ENCODE peak calls at places on chromosomes 6 and 20, in six cellular contexts. One of them, this sample, is unnamed.

GRCh38 chr6:33344771-33345697 is 27.5 kb upstream of the ZBTB22 start:
- DNase-seq in GM12878: peak
- DNase-seq in H1: peak
- DNase-seq in K562: peak
- DNase-seq in NT2/D1: no peak
- DNase-seq in HepG2: peak
- DNase-seq in this sample: peak

GRCh38 chr20:48722002-48722731 is 105.6 kb downstream of the PREX1 start:
- DNase-seq in GM12878: no peak
- DNase-seq in H1: no peak
- DNase-seq in K562: no peak
- DNase-seq in NT2/D1: no peak
- DNase-seq in HepG2: no peak
- DNase-seq in this sample: no peak

GRCh38 chr6:87702589-87702945 is 534 bp upstream of the AKIRIN2 start:
- DNase-seq in GM12878: no peak
- DNase-seq in H1: no peak
- DNase-seq in K562: no peak
- DNase-seq in NT2/D1: no peak
- DNase-seq in HepG2: peak
- DNase-seq in this sample: peak

GRCh38 chr6:122068291-122068769 is 331.1 kb upstream of the HSF2 start:
- DNase-seq in GM12878: no peak
- DNase-seq in H1: no peak
- DNase-seq in K562: no peak
- DNase-seq in NT2/D1: no peak
- DNase-seq in HepG2: no peak
- DNase-seq in this sample: no peak

GRCh38 chr6:75344455-75344854 is 59.9 kb upstream of the TMEM30A start:
- DNase-seq in GM12878: no peak
- DNase-seq in H1: no peak
- DNase-seq in K562: no peak
- DNase-seq in NT2/D1: no peak
- DNase-seq in HepG2: no peak
- DNase-seq in this sample: no peak

GRCh38 chr20:53660078-53660909 is 66.7 kb upstream of the ZNF217 start:
- DNase-seq in GM12878: no peak
- DNase-seq in H1: peak
- DNase-seq in K562: no peak
- DNase-seq in NT2/D1: no peak
- DNase-seq in HepG2: no peak
- DNase-seq in this sample: no peak

GRCh38 chr6:23174781-23175361 is 605.5 kb downstream of the HDGFL1 start:
- DNase-seq in GM12878: no peak
- DNase-seq in H1: no peak
- DNase-seq in K562: no peak
- DNase-seq in NT2/D1: no peak
- DNase-seq in HepG2: no peak
- DNase-seq in this sample: peak

GRCh38 chr6:132648356-132648755 is 10.6 kb downstream of the TAAR1 start:
- DNase-seq in GM12878: no peak
- DNase-seq in H1: no peak
- DNase-seq in K562: no peak
- DNase-seq in NT2/D1: no peak
- DNase-seq in HepG2: no peak
- DNase-seq in this sample: no peak

GRCh38 chr6:128807577-128807976 is 75.4 kb upstream of the LAMA2 start:
- DNase-seq in GM12878: no peak
- DNase-seq in H1: no peak
- DNase-seq in K562: no peak
- DNase-seq in NT2/D1: no peak
- DNase-seq in HepG2: peak
- DNase-seq in this sample: peak

GRCh38 chr6:157966990-157967389 is 14.7 kb upstream of the SYNJ2 start:
- DNase-seq in GM12878: no peak
- DNase-seq in H1: no peak
- DNase-seq in K562: no peak
- DNase-seq in NT2/D1: no peak
- DNase-seq in HepG2: peak
- DNase-seq in this sample: no peak

GRCh38 chr6:55954436-55954835 is 79.0 kb upstream of the BMP5 start:
- DNase-seq in GM12878: no peak
- DNase-seq in H1: no peak
- DNase-seq in K562: no peak
- DNase-seq in NT2/D1: no peak
- DNase-seq in HepG2: no peak
- DNase-seq in this sample: no peak

GRCh38 chr6:43143235-43144124 is 27.6 kb upstream of the SRF start:
- DNase-seq in GM12878: no peak
- DNase-seq in H1: peak
- DNase-seq in K562: peak
- DNase-seq in NT2/D1: peak
- DNase-seq in HepG2: peak
- DNase-seq in this sample: peak

GRCh38 chr20:5971203-5971602 is 20.8 kb downstream of the MCM8 start:
- DNase-seq in GM12878: no peak
- DNase-seq in H1: no peak
- DNase-seq in K562: no peak
- DNase-seq in NT2/D1: no peak
- DNase-seq in HepG2: no peak
- DNase-seq in this sample: no peak

GRCh38 chr20:3199976-3200755 is 4.3 kb downstream of the DDRGK1 start:
- DNase-seq in GM12878: no peak
- DNase-seq in H1: no peak
- DNase-seq in K562: no peak
- DNase-seq in NT2/D1: no peak
- DNase-seq in HepG2: no peak
- DNase-seq in this sample: no peak

GRCh38 chr6:10463040-10463439 is 48.2 kb upstream of the TFAP2A start:
- DNase-seq in GM12878: no peak
- DNase-seq in H1: no peak
- DNase-seq in K562: no peak
- DNase-seq in NT2/D1: no peak
- DNase-seq in HepG2: no peak
- DNase-seq in this sample: no peak

GRCh38 chr6:147909645-147910044 is 401.2 kb downstream of the SAMD5 start:
- DNase-seq in GM12878: no peak
- DNase-seq in H1: no peak
- DNase-seq in K562: no peak
- DNase-seq in NT2/D1: no peak
- DNase-seq in HepG2: no peak
- DNase-seq in this sample: no peak

GRCh38 chr6:107314644-107315043 is 144.7 kb downstream of the PDSS2 start:
- DNase-seq in GM12878: no peak
- DNase-seq in H1: no peak
- DNase-seq in K562: no peak
- DNase-seq in NT2/D1: no peak
- DNase-seq in HepG2: peak
- DNase-seq in this sample: no peak

GRCh38 chr6:110018486-110018885 is 40.4 kb downstream of the GPR6 start:
- DNase-seq in GM12878: no peak
- DNase-seq in H1: no peak
- DNase-seq in K562: no peak
- DNase-seq in NT2/D1: no peak
- DNase-seq in HepG2: no peak
- DNase-seq in this sample: no peak

GRCh38 chr6:119077643-119078448 is 618 bp downstream of the FAM184A start:
- DNase-seq in GM12878: no peak
- DNase-seq in H1: peak
- DNase-seq in K562: peak
- DNase-seq in NT2/D1: no peak
- DNase-seq in HepG2: peak
- DNase-seq in this sample: no peak

GRCh38 chr6:107408714-107409113 is 50.6 kb downstream of the PDSS2 start:
- DNase-seq in GM12878: no peak
- DNase-seq in H1: no peak
- DNase-seq in K562: no peak
- DNase-seq in NT2/D1: no peak
- DNase-seq in HepG2: no peak
- DNase-seq in this sample: no peak

GRCh38 chr6:64062960-64063683 is 427.5 kb downstream of the PHF3 start:
- DNase-seq in GM12878: no peak
- DNase-seq in H1: no peak
- DNase-seq in K562: no peak
- DNase-seq in NT2/D1: no peak
- DNase-seq in HepG2: no peak
- DNase-seq in this sample: no peak
- TF ChIP-seq ZNF274 in GM12878: no peak
- TF ChIP-seq ZNF274 in H1: no peak
- TF ChIP-seq ZNF274 in K562: no peak
- TF ChIP-seq ZNF274 in NT2/D1: no peak
- TF ChIP-seq ZNF274 in HepG2: no peak
- TF ChIP-seq ZNF274 in this sample: no peak

GRCh38 chr20:46850416-46850815 is 44.2 kb upstream of the EYA2 start:
- DNase-seq in GM12878: no peak
- DNase-seq in H1: no peak
- DNase-seq in K562: no peak
- DNase-seq in NT2/D1: no peak
- DNase-seq in HepG2: no peak
- DNase-seq in this sample: no peak

GRCh38 chr20:46852313-46852712 is 42.3 kb upstream of the EYA2 start:
- DNase-seq in GM12878: no peak
- DNase-seq in H1: no peak
- DNase-seq in K562: no peak
- DNase-seq in NT2/D1: no peak
- DNase-seq in HepG2: no peak
- DNase-seq in this sample: no peak

GRCh38 chr20:46851746-46852145 is 42.9 kb upstream of the EYA2 start:
- DNase-seq in GM12878: no peak
- DNase-seq in H1: no peak
- DNase-seq in K562: no peak
- DNase-seq in NT2/D1: no peak
- DNase-seq in HepG2: no peak
- DNase-seq in this sample: no peak

GRCh38 chr20:46849751-46850150 is 44.9 kb upstream of the EYA2 start:
- DNase-seq in GM12878: no peak
- DNase-seq in H1: no peak
- DNase-seq in K562: no peak
- DNase-seq in NT2/D1: no peak
- DNase-seq in HepG2: no peak
- DNase-seq in this sample: no peak

GRCh38 chr20:46850896-46851295 is 43.7 kb upstream of the EYA2 start:
- DNase-seq in GM12878: no peak
- DNase-seq in H1: no peak
- DNase-seq in K562: no peak
- DNase-seq in NT2/D1: no peak
- DNase-seq in HepG2: no peak
- DNase-seq in this sample: no peak
- TF ChIP-seq ZNF274 in GM12878: no peak
- TF ChIP-seq ZNF274 in H1: no peak
- TF ChIP-seq ZNF274 in K562: no peak
- TF ChIP-seq ZNF274 in NT2/D1: no peak
- TF ChIP-seq ZNF274 in HepG2: no peak
- TF ChIP-seq ZNF274 in this sample: no peak

DNA sequence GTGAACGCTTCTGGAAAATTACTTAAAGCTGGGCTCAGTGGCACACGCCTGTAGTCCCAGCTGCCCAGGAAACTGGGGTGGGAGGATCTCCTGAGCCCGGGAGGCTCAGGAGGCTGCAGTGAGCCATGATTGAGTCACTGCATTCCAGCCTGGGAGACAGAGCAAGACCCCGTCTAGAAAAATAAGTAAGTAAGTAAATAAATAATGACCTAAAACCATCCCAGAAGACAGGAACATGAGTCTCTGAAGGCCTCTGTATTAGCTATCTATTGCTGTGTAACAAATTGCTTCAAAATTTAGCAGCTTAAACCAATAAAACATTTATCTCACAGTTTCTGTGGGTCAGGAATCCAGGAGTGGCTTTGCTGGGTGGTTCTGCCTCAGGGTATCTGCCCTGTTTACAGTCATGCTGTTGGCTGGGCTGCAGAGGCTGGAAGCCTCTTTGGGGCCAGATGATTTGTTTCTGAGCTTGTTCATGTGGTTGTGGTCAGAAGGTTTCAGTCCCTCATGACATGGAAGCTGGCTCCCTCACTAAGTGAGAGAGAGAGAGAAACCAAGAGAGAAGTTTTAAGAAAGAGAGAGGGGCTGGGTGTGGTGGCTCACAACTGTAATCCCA is 48.4 kb upstream of the NCOA3 start:
- DNase-seq in GM12878: peak
- DNase-seq in H1: no peak
- DNase-seq in K562: no peak
- DNase-seq in NT2/D1: peak
- DNase-seq in HepG2: peak
- DNase-seq in this sample: peak
- TF ChIP-seq ZNF274 in GM12878: no peak
- TF ChIP-seq ZNF274 in H1: no peak
- TF ChIP-seq ZNF274 in K562: no peak
- TF ChIP-seq ZNF274 in NT2/D1: no peak
- TF ChIP-seq ZNF274 in HepG2: no peak
- TF ChIP-seq ZNF274 in this sample: no peak

GRCh38 chr6:139342957-139343750 is 31.3 kb downstream of the CITED2 start:
- DNase-seq in GM12878: no peak
- DNase-seq in H1: no peak
- DNase-seq in K562: no peak
- DNase-seq in NT2/D1: no peak
- DNase-seq in HepG2: no peak
- DNase-seq in this sample: no peak

GRCh38 chr6:139349464-139350020 is 24.9 kb downstream of the CITED2 start:
- DNase-seq in GM12878: no peak
- DNase-seq in H1: no peak
- DNase-seq in K562: no peak
- DNase-seq in NT2/D1: no peak
- DNase-seq in HepG2: no peak
- DNase-seq in this sample: no peak

GRCh38 chr6:139341060-139341459 is 33.4 kb downstream of the CITED2 start:
- DNase-seq in GM12878: no peak
- DNase-seq in H1: no peak
- DNase-seq in K562: no peak
- DNase-seq in NT2/D1: no peak
- DNase-seq in HepG2: no peak
- DNase-seq in this sample: no peak

GRCh38 chr6:139346392-139346791 is 28.1 kb downstream of the CITED2 start:
- DNase-seq in GM12878: no peak
- DNase-seq in H1: no peak
- DNase-seq in K562: no peak
- DNase-seq in NT2/D1: no peak
- DNase-seq in HepG2: no peak
- DNase-seq in this sample: no peak

DNA sequence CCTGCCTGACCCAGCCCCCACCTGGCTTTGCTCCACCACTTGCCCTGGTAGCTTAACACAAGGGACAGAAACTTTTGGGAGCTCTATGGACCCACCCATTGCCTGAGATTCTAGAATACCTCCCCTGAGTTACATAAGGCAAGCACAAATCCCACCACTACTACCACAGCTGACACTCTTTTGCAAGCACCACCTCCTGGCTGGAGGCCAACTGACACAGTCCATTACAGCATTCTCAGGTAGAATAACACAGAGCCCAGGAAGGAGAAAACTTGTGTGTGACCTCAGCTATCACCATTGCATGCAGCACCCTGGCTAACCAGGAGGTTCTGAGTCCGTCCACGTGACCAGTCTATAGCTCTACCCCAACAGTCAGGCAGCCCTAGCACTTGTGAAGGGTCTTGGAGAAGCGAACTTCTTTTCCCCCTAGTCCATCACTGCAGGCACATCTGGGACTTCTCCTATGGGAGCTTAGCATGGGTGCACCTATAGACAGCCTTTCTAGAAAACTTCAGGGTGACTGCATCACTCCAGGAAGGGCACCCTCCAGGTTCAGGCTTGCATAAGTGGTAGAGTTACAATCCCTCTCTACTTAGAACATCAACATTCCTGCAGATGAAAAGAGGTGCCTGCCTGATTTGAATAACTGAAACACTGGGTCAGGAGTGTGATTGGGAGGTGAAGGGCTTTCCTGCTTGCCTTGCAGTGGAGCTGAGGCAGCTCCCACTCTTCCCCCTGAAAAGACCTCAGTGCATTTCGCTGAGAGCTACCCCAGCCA is 30.1 kb downstream of the CITED2 start:
- DNase-seq in GM12878: no peak
- DNase-seq in H1: no peak
- DNase-seq in K562: no peak
- DNase-seq in NT2/D1: no peak
- DNase-seq in HepG2: no peak
- DNase-seq in this sample: no peak
- TF ChIP-seq ZNF274 in GM12878: no peak
- TF ChIP-seq ZNF274 in H1: no peak
- TF ChIP-seq ZNF274 in K562: no peak
- TF ChIP-seq ZNF274 in NT2/D1: no peak
- TF ChIP-seq ZNF274 in HepG2: no peak
- TF ChIP-seq ZNF274 in this sample: no peak